ENCODE peak calls at places on chromosomes 7 and 10, in nine cellular contexts. One of them, this sample, is unnamed. For H3K36me3, the result is how much of the 10 kb centered on the place peaks cover.

GRCh38 chr10:61978965-61979364 is 77.5 kb downstream of the ARID5B start:
- DNase-seq in IMR-90: no peak
- DNase-seq in GM23338: peak
- DNase-seq in OCI-LY7: no peak
- DNase-seq in body of pancreas: no peak
- DNase-seq in naive thymus-derived CD4-positive, alpha-beta T cell: no peak
- DNase-seq in mesendoderm: no peak
- DNase-seq in SJCRH30: no peak
- DNase-seq in right atrium auricular region: no peak
- DNase-seq in this sample: peak

GRCh38 chr7:81499262-81500116 is 270.4 kb downstream of the HGF start:
- DNase-seq in IMR-90: peak
- DNase-seq in GM23338: peak
- DNase-seq in OCI-LY7: peak
- DNase-seq in body of pancreas: no peak
- DNase-seq in naive thymus-derived CD4-positive, alpha-beta T cell: no peak
- DNase-seq in mesendoderm: peak
- DNase-seq in SJCRH30: peak
- DNase-seq in right atrium auricular region: no peak
- DNase-seq in this sample: no peak

GRCh38 chr7:33195264-33195663 is 65.9 kb downstream of the BBS9 start:
- DNase-seq in IMR-90: peak
- DNase-seq in GM23338: no peak
- DNase-seq in OCI-LY7: no peak
- DNase-seq in body of pancreas: no peak
- DNase-seq in naive thymus-derived CD4-positive, alpha-beta T cell: no peak
- DNase-seq in mesendoderm: no peak
- DNase-seq in SJCRH30: no peak
- DNase-seq in right atrium auricular region: no peak
- DNase-seq in this sample: no peak

GRCh38 chr7:70512719-70513118 is 619.2 kb upstream of the GALNT17 start:
- DNase-seq in IMR-90: no peak
- DNase-seq in GM23338: no peak
- DNase-seq in OCI-LY7: no peak
- DNase-seq in body of pancreas: no peak
- DNase-seq in naive thymus-derived CD4-positive, alpha-beta T cell: no peak
- DNase-seq in mesendoderm: no peak
- DNase-seq in SJCRH30: peak
- DNase-seq in right atrium auricular region: no peak
- DNase-seq in this sample: no peak

GRCh38 chr7:116528008-116528789 is 3.4 kb downstream of the CAV1 start:
- DNase-seq in IMR-90: peak
- DNase-seq in GM23338: no peak
- DNase-seq in OCI-LY7: no peak
- DNase-seq in body of pancreas: no peak
- DNase-seq in naive thymus-derived CD4-positive, alpha-beta T cell: no peak
- DNase-seq in mesendoderm: peak
- DNase-seq in SJCRH30: peak
- DNase-seq in right atrium auricular region: peak
- DNase-seq in this sample: peak

GRCh38 chr7:29780346-29780745 is 26.0 kb upstream of the WIPF3 start:
- DNase-seq in IMR-90: no peak
- DNase-seq in GM23338: no peak
- DNase-seq in OCI-LY7: no peak
- DNase-seq in body of pancreas: no peak
- DNase-seq in naive thymus-derived CD4-positive, alpha-beta T cell: no peak
- DNase-seq in mesendoderm: no peak
- DNase-seq in SJCRH30: no peak
- DNase-seq in right atrium auricular region: no peak
- DNase-seq in this sample: no peak

GRCh38 chr7:64555046-64555445 is 7.8 kb downstream of the ZNF680 start:
- DNase-seq in IMR-90: no peak
- DNase-seq in GM23338: no peak
- DNase-seq in OCI-LY7: no peak
- DNase-seq in body of pancreas: no peak
- DNase-seq in naive thymus-derived CD4-positive, alpha-beta T cell: no peak
- DNase-seq in mesendoderm: no peak
- DNase-seq in SJCRH30: no peak
- DNase-seq in right atrium auricular region: no peak
- DNase-seq in this sample: no peak

GRCh38 chr10:128526793-128527375 is 400.7 kb upstream of the MKI67 start:
- DNase-seq in IMR-90: no peak
- DNase-seq in GM23338: no peak
- DNase-seq in OCI-LY7: no peak
- DNase-seq in body of pancreas: no peak
- DNase-seq in naive thymus-derived CD4-positive, alpha-beta T cell: no peak
- DNase-seq in mesendoderm: no peak
- DNase-seq in SJCRH30: peak
- DNase-seq in right atrium auricular region: no peak
- DNase-seq in this sample: no peak

GRCh38 chr10:53744746-53745145 is 972.2 kb upstream of the MBL2 start:
- DNase-seq in IMR-90: no peak
- DNase-seq in GM23338: peak
- DNase-seq in OCI-LY7: no peak
- DNase-seq in body of pancreas: no peak
- DNase-seq in naive thymus-derived CD4-positive, alpha-beta T cell: no peak
- DNase-seq in mesendoderm: peak
- DNase-seq in SJCRH30: no peak
- DNase-seq in right atrium auricular region: no peak
- DNase-seq in this sample: no peak

GRCh38 chr10:95333997-95334792 is 43.4 kb upstream of the PDLIM1 start:
- DNase-seq in IMR-90: peak
- DNase-seq in GM23338: no peak
- DNase-seq in OCI-LY7: no peak
- DNase-seq in body of pancreas: no peak
- DNase-seq in naive thymus-derived CD4-positive, alpha-beta T cell: no peak
- DNase-seq in mesendoderm: no peak
- DNase-seq in SJCRH30: no peak
- DNase-seq in right atrium auricular region: peak
- DNase-seq in this sample: no peak

GRCh38 chr10:90222372-90222771 is 521.0 kb downstream of the KIF20B start:
- DNase-seq in IMR-90: peak
- DNase-seq in GM23338: peak
- DNase-seq in OCI-LY7: no peak
- DNase-seq in body of pancreas: no peak
- DNase-seq in naive thymus-derived CD4-positive, alpha-beta T cell: no peak
- DNase-seq in mesendoderm: peak
- DNase-seq in SJCRH30: peak
- DNase-seq in right atrium auricular region: no peak
- DNase-seq in this sample: no peak

GRCh38 chr7:65840446-65840845 is 32.4 kb upstream of the VKORC1L1 start:
- DNase-seq in IMR-90: no peak
- DNase-seq in GM23338: no peak
- DNase-seq in OCI-LY7: no peak
- DNase-seq in body of pancreas: no peak
- DNase-seq in naive thymus-derived CD4-positive, alpha-beta T cell: no peak
- DNase-seq in mesendoderm: peak
- DNase-seq in SJCRH30: no peak
- DNase-seq in right atrium auricular region: no peak
- DNase-seq in this sample: no peak

GRCh38 chr7:69742237-69742636 is 144.0 kb downstream of the AUTS2 start:
- DNase-seq in IMR-90: no peak
- DNase-seq in GM23338: no peak
- DNase-seq in OCI-LY7: no peak
- DNase-seq in body of pancreas: no peak
- DNase-seq in naive thymus-derived CD4-positive, alpha-beta T cell: no peak
- DNase-seq in mesendoderm: peak
- DNase-seq in SJCRH30: no peak
- DNase-seq in right atrium auricular region: no peak
- DNase-seq in this sample: no peak

GRCh38 chr10:117552156-117552620 is 9.6 kb downstream of the EMX2 start:
- DNase-seq in IMR-90: no peak
- DNase-seq in GM23338: peak
- DNase-seq in OCI-LY7: no peak
- DNase-seq in body of pancreas: no peak
- DNase-seq in naive thymus-derived CD4-positive, alpha-beta T cell: no peak
- DNase-seq in mesendoderm: peak
- DNase-seq in SJCRH30: no peak
- DNase-seq in right atrium auricular region: no peak
- DNase-seq in this sample: no peak

GRCh38 chr10:24307696-24308476 is 98.9 kb downstream of the KIAA1217 start:
- DNase-seq in IMR-90: no peak
- DNase-seq in GM23338: no peak
- DNase-seq in OCI-LY7: no peak
- DNase-seq in body of pancreas: no peak
- DNase-seq in naive thymus-derived CD4-positive, alpha-beta T cell: no peak
- DNase-seq in mesendoderm: peak
- DNase-seq in SJCRH30: peak
- DNase-seq in right atrium auricular region: no peak
- DNase-seq in this sample: no peak

GRCh38 chr10:125256026-125256425 is 95.7 kb upstream of the CTBP2 start:
- DNase-seq in IMR-90: no peak
- DNase-seq in GM23338: no peak
- DNase-seq in OCI-LY7: no peak
- DNase-seq in body of pancreas: no peak
- DNase-seq in naive thymus-derived CD4-positive, alpha-beta T cell: no peak
- DNase-seq in mesendoderm: no peak
- DNase-seq in SJCRH30: no peak
- DNase-seq in right atrium auricular region: no peak
- DNase-seq in this sample: no peak

GRCh38 chr7:122532406-122533269 is 166.3 kb downstream of the RNF133 start:
- DNase-seq in IMR-90: peak
- DNase-seq in GM23338: peak
- DNase-seq in OCI-LY7: no peak
- DNase-seq in body of pancreas: no peak
- DNase-seq in naive thymus-derived CD4-positive, alpha-beta T cell: no peak
- DNase-seq in mesendoderm: peak
- DNase-seq in SJCRH30: peak
- DNase-seq in right atrium auricular region: no peak
- DNase-seq in this sample: no peak

GRCh38 chr7:87178320-87178719 is 26.1 kb downstream of the DMTF1 start:
- DNase-seq in IMR-90: no peak
- DNase-seq in GM23338: no peak
- DNase-seq in OCI-LY7: no peak
- DNase-seq in body of pancreas: no peak
- DNase-seq in naive thymus-derived CD4-positive, alpha-beta T cell: no peak
- DNase-seq in mesendoderm: no peak
- DNase-seq in SJCRH30: no peak
- DNase-seq in right atrium auricular region: no peak
- DNase-seq in this sample: no peak
- H3K36me3 ChIP-seq in IMR-90: under half
- H3K36me3 ChIP-seq in GM23338: half or more
- H3K36me3 ChIP-seq in OCI-LY7: half or more
- H3K36me3 ChIP-seq in body of pancreas: under half
- H3K36me3 ChIP-seq in naive thymus-derived CD4-positive, alpha-beta T cell: under half
- H3K36me3 ChIP-seq in mesendoderm: under half
- H3K36me3 ChIP-seq in SJCRH30: half or more
- H3K36me3 ChIP-seq in right atrium auricular region: half or more
- H3K36me3 ChIP-seq in this sample: half or more

GRCh38 chr10:115093776-115094361 is 704 bp downstream of the ATRNL1 start:
- DNase-seq in IMR-90: no peak
- DNase-seq in GM23338: peak
- DNase-seq in OCI-LY7: no peak
- DNase-seq in body of pancreas: peak
- DNase-seq in naive thymus-derived CD4-positive, alpha-beta T cell: peak
- DNase-seq in mesendoderm: peak
- DNase-seq in SJCRH30: peak
- DNase-seq in right atrium auricular region: no peak
- DNase-seq in this sample: no peak
- H3K27ac ChIP-seq in IMR-90: no peak
- H3K27ac ChIP-seq in GM23338: no peak
- H3K27ac ChIP-seq in OCI-LY7: no peak
- H3K27ac ChIP-seq in body of pancreas: peak
- H3K27ac ChIP-seq in naive thymus-derived CD4-positive, alpha-beta T cell: no peak
- H3K27ac ChIP-seq in mesendoderm: no peak
- H3K27ac ChIP-seq in SJCRH30: peak
- H3K27ac ChIP-seq in right atrium auricular region: no peak
- H3K27ac ChIP-seq in this sample: no peak

GRCh38 chr7:158861004-158861787 is 4.8 kb downstream of the DYNC2I1 start:
- DNase-seq in IMR-90: no peak
- DNase-seq in GM23338: peak
- DNase-seq in OCI-LY7: no peak
- DNase-seq in body of pancreas: no peak
- DNase-seq in naive thymus-derived CD4-positive, alpha-beta T cell: no peak
- DNase-seq in mesendoderm: no peak
- DNase-seq in SJCRH30: no peak
- DNase-seq in right atrium auricular region: no peak
- DNase-seq in this sample: no peak
- H3K36me3 ChIP-seq in IMR-90: under half
- H3K36me3 ChIP-seq in GM23338: under half
- H3K36me3 ChIP-seq in OCI-LY7: under half
- H3K36me3 ChIP-seq in body of pancreas: under half
- H3K36me3 ChIP-seq in naive thymus-derived CD4-positive, alpha-beta T cell: under half
- H3K36me3 ChIP-seq in mesendoderm: under half
- H3K36me3 ChIP-seq in SJCRH30: under half
- H3K36me3 ChIP-seq in right atrium auricular region: under half
- H3K36me3 ChIP-seq in this sample: under half

GRCh38 chr7:31335889-31336201 is 4.7 kb downstream of the NEUROD6 start:
- DNase-seq in IMR-90: no peak
- DNase-seq in GM23338: peak
- DNase-seq in OCI-LY7: no peak
- DNase-seq in body of pancreas: no peak
- DNase-seq in naive thymus-derived CD4-positive, alpha-beta T cell: no peak
- DNase-seq in mesendoderm: peak
- DNase-seq in SJCRH30: no peak
- DNase-seq in right atrium auricular region: no peak
- DNase-seq in this sample: no peak
- H3K27ac ChIP-seq in IMR-90: no peak
- H3K27ac ChIP-seq in GM23338: no peak
- H3K27ac ChIP-seq in OCI-LY7: no peak
- H3K27ac ChIP-seq in body of pancreas: no peak
- H3K27ac ChIP-seq in naive thymus-derived CD4-positive, alpha-beta T cell: no peak
- H3K27ac ChIP-seq in mesendoderm: no peak
- H3K27ac ChIP-seq in SJCRH30: no peak
- H3K27ac ChIP-seq in right atrium auricular region: no peak
- H3K27ac ChIP-seq in this sample: no peak

DNA sequence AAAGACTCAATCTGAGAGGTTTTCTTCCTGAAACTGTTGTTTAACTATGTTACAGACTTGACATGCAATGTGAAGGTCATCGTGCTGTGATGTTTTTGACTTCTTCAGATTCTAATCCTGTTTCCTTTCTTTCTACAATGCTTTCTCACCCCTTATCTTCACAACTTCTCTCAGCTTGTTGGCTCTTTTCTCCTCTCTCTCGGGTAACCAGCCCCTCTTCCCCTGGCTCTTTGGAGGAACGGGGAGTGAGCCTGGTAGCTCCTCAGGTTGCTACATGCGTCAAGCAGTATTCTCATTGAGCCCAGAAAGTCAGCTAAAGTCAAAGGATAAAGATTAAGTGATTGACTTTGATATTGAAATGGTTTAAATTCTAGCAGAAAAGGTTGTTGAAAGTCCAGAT is 40.1 kb downstream of the SEC23IP start:
- DNase-seq in IMR-90: no peak
- DNase-seq in GM23338: no peak
- DNase-seq in OCI-LY7: no peak
- DNase-seq in body of pancreas: no peak
- DNase-seq in naive thymus-derived CD4-positive, alpha-beta T cell: no peak
- DNase-seq in mesendoderm: peak
- DNase-seq in SJCRH30: no peak
- DNase-seq in right atrium auricular region: no peak
- DNase-seq in this sample: no peak
- H3K36me3 ChIP-seq in IMR-90: under half
- H3K36me3 ChIP-seq in GM23338: half or more
- H3K36me3 ChIP-seq in OCI-LY7: half or more
- H3K36me3 ChIP-seq in body of pancreas: under half
- H3K36me3 ChIP-seq in naive thymus-derived CD4-positive, alpha-beta T cell: under half
- H3K36me3 ChIP-seq in mesendoderm: under half
- H3K36me3 ChIP-seq in SJCRH30: half or more
- H3K36me3 ChIP-seq in right atrium auricular region: half or more
- H3K36me3 ChIP-seq in this sample: under half

GRCh38 chr7:75962607-75963382 is 31.6 kb downstream of the TMEM120A start:
- DNase-seq in IMR-90: peak
- DNase-seq in GM23338: no peak
- DNase-seq in OCI-LY7: no peak
- DNase-seq in body of pancreas: no peak
- DNase-seq in naive thymus-derived CD4-positive, alpha-beta T cell: no peak
- DNase-seq in mesendoderm: no peak
- DNase-seq in SJCRH30: no peak
- DNase-seq in right atrium auricular region: peak
- DNase-seq in this sample: peak
- H3K27ac ChIP-seq in IMR-90: peak
- H3K27ac ChIP-seq in GM23338: no peak
- H3K27ac ChIP-seq in OCI-LY7: no peak
- H3K27ac ChIP-seq in body of pancreas: peak
- H3K27ac ChIP-seq in naive thymus-derived CD4-positive, alpha-beta T cell: no peak
- H3K27ac ChIP-seq in mesendoderm: no peak
- H3K27ac ChIP-seq in SJCRH30: no peak
- H3K27ac ChIP-seq in right atrium auricular region: peak
- H3K27ac ChIP-seq in this sample: peak